ENCODE peak calls at places on chromosomes 1 and 21, in five cellular contexts. B is mammary epithelial cell, V is lower lobe of right lung, D is AG04450, C is heart left ventricle. Z is an unnamed sample.
A peak's percentile ranks its signal among the peaks of the same experiment; 100 is the strongest.

GRCh38 chr1:222454782-222455181 is 93.1 kb downstream of the HHIPL2 start:
- DNase-seq in B (no peak), D (no peak), C (no peak), V (no peak), Z (no peak)

GRCh38 chr21:45555557-45556301 is 13.5 kb upstream of the SLC19A1 start:
- DNase-seq in V (peak; percentile 85), D (peak; percentile 44), B (peak; percentile 56), C (no peak), Z (peak; percentile 24)

GRCh38 chr1:58870298-58870676 is 86.4 kb upstream of the JUN start:
- DNase-seq in V (no peak), D (no peak), B (no peak), C (no peak), Z (no peak)

GRCh38 chr1:15400627-15401026 is 9.1 kb upstream of the EFHD2 start:
- DNase-seq in D (no peak), C (no peak), B (peak; percentile 97), V (no peak), Z (peak; percentile 89)

GRCh38 chr1:2451744-2452582 is 24.1 kb upstream of the PLCH2 start:
- DNase-seq in D (peak; percentile 48), C (no peak), B (peak; percentile 79), V (no peak), Z (peak; percentile 58)

GRCh38 chr1:37989381-37989930 is 366 bp downstream of the SF3A3 start:
- DNase-seq in V (peak; percentile 74), C (no peak), B (peak; percentile 51), D (no peak), Z (no peak)

GRCh38 chr1:41356752-41357151 is 4.5 kb upstream of the FOXO6 start:
- DNase-seq in C (no peak), D (no peak), V (no peak), B (no peak), Z (no peak)

GRCh38 chr1:93028542-93028941 is 50.5 kb upstream of the MTF2 start:
- DNase-seq in C (no peak), V (no peak), D (no peak), B (no peak), Z (no peak)

GRCh38 chr1:167881786-167882185 is 32.1 kb downstream of the ADCY10 start:
- DNase-seq in C (no peak), D (no peak), V (no peak), B (peak; percentile 20), Z (no peak)

GRCh38 chr1:240499012-240499411 is 112.9 kb downstream of the GREM2 start:
- DNase-seq in D (no peak), B (no peak), C (no peak), V (no peak), Z (no peak)

GRCh38 chr21:28336299-28336698 is 656.4 kb downstream of the LTN1 start:
- DNase-seq in B (peak; percentile 29), D (peak; percentile 93), V (no peak), C (no peak), Z (peak; percentile 5)

GRCh38 chr1:1759456-1760344 is 18.6 kb downstream of the NADK start:
- DNase-seq in D (no peak), C (no peak), V (no peak), B (no peak), Z (no peak)

GRCh38 chr21:40635336-40635735 is 211.6 kb downstream of the DSCAM start:
- DNase-seq in V (no peak), C (no peak), B (peak; percentile 2), D (no peak), Z (no peak)

GRCh38 chr1:6348511-6349191 is 44.9 kb downstream of the ACOT7 start:
- DNase-seq in C (peak; percentile 60), D (no peak), V (no peak), B (peak; percentile 61), Z (no peak)

GRCh38 chr1:179082308-179083030 is 599 bp downstream of the TOR3A start:
- DNase-seq in B (peak; percentile 47), D (no peak), V (no peak), C (peak; percentile 33), Z (no peak)

GRCh38 chr1:202121006-202121405 is 1.7 kb upstream of the GPR37L1 start:
- DNase-seq in V (no peak), D (no peak), B (no peak), C (no peak), Z (no peak)

GRCh38 chr21:36265431-36265830 is 54.6 kb upstream of the MORC3 start:
- DNase-seq in C (no peak), D (no peak), V (no peak), B (no peak), Z (no peak)

GRCh38 chr1:171222961-171223360 is 25.3 kb upstream of the FMO1 start:
- DNase-seq in V (no peak), D (no peak), B (no peak), C (peak; percentile 42), Z (no peak)

GRCh38 chr1:248596615-248597014 is 885 bp downstream of the OR2T10 start:
- DNase-seq in V (no peak), C (no peak), D (no peak), B (peak; percentile 5), Z (no peak)

DNA sequence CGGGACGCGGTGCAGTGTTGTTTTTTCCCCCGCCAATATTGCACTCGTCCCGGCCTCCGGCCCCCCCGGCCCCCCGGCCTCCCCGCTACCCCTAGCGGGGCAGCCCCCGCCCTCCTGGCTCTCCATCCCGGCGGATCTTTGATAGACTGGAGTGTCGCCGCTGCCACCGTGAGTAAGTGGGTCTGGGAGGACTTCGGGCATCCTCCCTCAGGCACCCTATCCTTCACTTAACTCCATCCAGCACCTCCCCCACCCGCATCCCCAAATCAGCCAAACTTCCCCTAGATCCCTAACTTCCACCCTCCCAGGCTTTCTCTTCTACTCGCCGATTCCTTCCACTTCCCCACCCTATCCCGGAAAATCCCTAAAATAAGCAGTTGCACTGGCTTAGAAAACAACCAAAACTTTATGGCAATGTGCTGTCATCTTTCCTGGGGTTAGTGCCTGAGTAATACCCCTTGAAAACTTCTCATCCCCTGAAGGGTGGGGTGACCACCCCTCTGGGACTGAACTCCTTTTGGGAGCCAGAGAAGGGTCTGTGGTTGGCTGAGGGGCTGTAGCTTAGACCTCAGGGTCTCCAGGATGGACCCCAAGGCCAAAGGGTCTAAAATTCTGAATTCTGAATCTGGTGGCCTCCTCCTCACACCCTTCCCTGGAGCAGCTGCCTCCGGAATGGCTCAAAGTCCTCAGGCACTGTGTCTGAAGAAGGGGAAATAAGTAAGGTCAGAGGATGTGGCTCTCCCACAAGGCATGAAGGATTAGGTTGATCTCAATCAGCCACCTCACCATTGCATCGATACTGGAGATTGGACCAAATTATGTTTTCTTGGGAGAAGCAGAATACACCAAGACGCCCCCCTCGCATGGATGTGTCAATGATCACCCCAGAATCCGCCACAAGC is 12.2 kb downstream of the THBS3 start:
- DNase-seq in D (no peak), C (no peak), B (peak; percentile 35), V (peak; percentile 51), Z (no peak)
- H3K27ac ChIP-seq in D (no peak overlapping the region), C (peak overlapping the region; percentile 93), B (no peak overlapping the region), V (peak overlapping the region; percentile 93), Z (no peak overlapping the region)

DNA sequence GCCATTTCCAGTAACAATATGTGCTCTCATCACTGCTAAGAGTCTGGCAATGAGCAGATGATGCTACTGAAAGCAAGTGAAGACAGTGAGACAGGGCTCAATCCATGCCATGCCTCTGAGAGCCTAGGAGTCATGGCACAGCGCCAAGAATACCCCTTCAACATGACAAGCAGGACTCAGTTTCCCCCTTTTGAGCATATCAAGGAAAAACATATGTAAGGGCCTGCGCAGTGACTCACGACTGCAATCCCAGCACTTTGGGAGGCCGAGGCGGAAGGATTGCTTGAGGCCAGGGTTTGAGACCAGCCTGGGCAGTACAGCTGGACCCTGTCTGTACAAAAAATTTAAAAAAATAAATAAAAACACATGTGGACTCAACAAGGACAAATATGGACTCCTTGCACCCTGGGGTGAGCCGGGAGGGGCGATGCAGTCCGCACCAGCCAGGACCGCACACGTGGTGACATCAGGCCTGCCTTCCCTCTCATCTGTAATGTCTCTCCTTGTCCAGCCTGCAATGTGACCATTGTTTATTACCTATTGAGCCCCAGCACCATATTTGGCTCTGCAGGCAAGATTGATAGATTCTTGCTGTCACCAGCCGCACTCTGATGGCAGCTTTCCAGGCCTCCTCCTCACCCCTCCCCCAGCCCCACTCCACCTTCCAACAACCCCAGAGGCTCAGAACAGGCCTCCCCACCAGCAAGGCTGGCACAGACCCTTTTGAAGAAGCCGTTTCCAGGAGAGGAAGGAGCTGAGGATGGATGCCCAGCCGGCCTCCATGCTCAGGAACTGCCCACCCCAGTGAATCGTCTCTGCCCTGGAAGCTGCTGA is 55.3 kb downstream of the IRF2BP2 start:
- DNase-seq in D (no peak), V (no peak), B (no peak), C (no peak), Z (no peak)
- H3K27ac ChIP-seq in D (no peak overlapping the region), V (no peak overlapping the region), B (no peak overlapping the region), C (peak overlapping the region; percentile 76), Z (no peak overlapping the region)

GRCh38 chr1:164672610-164673009 is 113.6 kb downstream of the PBX1 start:
- DNase-seq in D (no peak), B (no peak), V (no peak), C (no peak), Z (no peak)

GRCh38 chr1:164668451-164668850 is 109.5 kb downstream of the PBX1 start:
- DNase-seq in B (no peak), V (no peak), C (no peak), D (no peak), Z (no peak)

GRCh38 chr1:164670026-164670425 is 111.0 kb downstream of the PBX1 start:
- DNase-seq in V (no peak), B (no peak), C (no peak), D (no peak), Z (no peak)

GRCh38 chr1:164673584-164674214 is 114.7 kb downstream of the PBX1 start:
- DNase-seq in V (no peak), B (no peak), D (no peak), C (no peak), Z (no peak)

DNA sequence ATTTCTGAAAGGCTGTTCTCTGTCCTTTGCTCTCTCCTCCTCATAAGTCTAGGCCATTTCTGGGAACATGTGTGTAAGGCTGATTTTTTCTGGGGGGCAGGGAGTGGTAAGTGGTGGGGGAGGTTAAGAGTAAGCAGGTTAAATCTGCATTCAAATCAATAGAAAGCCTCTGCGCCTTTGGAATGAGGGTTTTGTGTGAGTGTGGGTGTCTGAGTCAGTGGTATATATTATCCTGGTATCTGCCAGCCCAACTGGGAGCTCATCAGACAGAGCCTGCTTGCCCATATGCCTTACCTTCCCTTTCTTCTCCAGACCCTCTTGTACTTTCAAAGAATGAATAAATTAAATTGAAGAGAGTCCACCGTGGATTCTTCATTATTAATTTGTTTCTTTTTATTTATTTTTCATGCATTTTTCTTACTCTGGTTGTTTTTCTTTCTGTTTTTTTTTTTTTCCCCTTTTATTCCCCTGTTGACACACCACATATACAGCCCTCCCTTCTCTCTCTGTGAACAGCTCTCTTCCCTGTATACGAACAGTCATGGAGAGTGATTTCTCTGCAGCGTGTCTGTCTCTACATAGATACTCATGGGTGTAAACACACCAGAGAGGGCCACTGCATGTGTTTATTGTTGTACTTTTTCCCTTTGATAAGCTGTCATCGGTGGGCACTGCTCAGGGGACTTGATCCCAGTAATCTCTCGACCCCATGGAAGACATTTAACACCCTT is 112.8 kb downstream of the PBX1 start:
- DNase-seq in C (no peak), D (no peak), B (no peak), V (no peak), Z (no peak)
- H3K27ac ChIP-seq in C (no peak overlapping the region), D (no peak overlapping the region), B (no peak overlapping the region), V (no peak overlapping the region), Z (no peak overlapping the region)

GRCh38 chr1:204271970-204272369 is 58.2 kb upstream of the GOLT1A start:
- DNase-seq in D (no peak), B (no peak), V (no peak), C (no peak), Z (no peak)

GRCh38 chr1:204278973-204279372 is 65.2 kb upstream of the GOLT1A start:
- DNase-seq in B (no peak), V (no peak), D (no peak), C (no peak), Z (no peak)

GRCh38 chr1:204278254-204278653 is 64.5 kb upstream of the GOLT1A start:
- DNase-seq in D (no peak), V (no peak), C (no peak), B (no peak), Z (no peak)

GRCh38 chr1:204275695-204276596 is 62.2 kb upstream of the GOLT1A start:
- DNase-seq in V (no peak), D (no peak), C (no peak), B (no peak), Z (no peak)

GRCh38 chr1:204274441-204274840 is 60.7 kb upstream of the GOLT1A start:
- DNase-seq in V (no peak), C (no peak), B (no peak), D (no peak), Z (no peak)
- H3K27ac ChIP-seq in V (no peak overlapping the region), C (no peak overlapping the region), B (no peak overlapping the region), D (no peak overlapping the region), Z (no peak overlapping the region)